ENCODE peak calls at places on chromosomes 13 and 19, in ten cellular contexts. N is HFF-Myc; B is Caco-2; J is CD8-positive, alpha-beta T cell; V is activated B cell treated with CpG ODN at 0.5 μM for 24 hours; T is astrocyte of the spinal cord; Q is BJ; R is testis; I is AG10803; Y is uterus. W is an unnamed sample.

GRCh38 chr19:35123573-35123972 is 8.0 kb downstream of the FXYD3 start:
- DNase-seq in N (no peak), B (no peak), J (no peak), V (no peak), T (no peak), Q (no peak), R (no peak), I (peak; percentile 73), Y (no peak), W (no peak)

GRCh38 chr13:86002921-86003488 is 203.8 kb upstream of the SLITRK6 start:
- DNase-seq in N (no peak), B (peak; percentile 41), J (no peak), V (no peak), T (no peak), Q (no peak), R (no peak), I (no peak), Y (no peak), W (no peak)

GRCh38 chr13:31172535-31172934 is 10.8 kb upstream of the HSPH1 start:
- DNase-seq in N (no peak), B (peak; percentile 67), J (no peak), V (no peak), T (peak; percentile 78), Q (no peak), R (no peak), I (peak; percentile 88), Y (no peak), W (no peak)

GRCh38 chr13:99086869-99087129 is 108.9 kb upstream of the DOCK9 start:
- DNase-seq in N (no peak), B (no peak), J (peak; percentile 41), V (no peak), T (no peak), Q (no peak), R (no peak), I (no peak), Y (no peak), W (no peak)

GRCh38 chr19:6250024-6250605 is 29.7 kb downstream of the MLLT1 start:
- DNase-seq in N (no peak), B (no peak), J (no peak), V (no peak), T (peak; percentile 77), Q (no peak), R (no peak), I (peak; percentile 65), Y (no peak), W (no peak)

GRCh38 chr13:52010890-52011689 is at the start of gene ATP7B:
- DNase-seq in N (no peak), B (peak; percentile 56), J (peak; percentile 3), V (no peak), T (peak; percentile 7), Q (no peak), R (peak; percentile 36), I (no peak), Y (peak; percentile 24), W (peak; percentile 57)

GRCh38 chr13:32905063-32905863 is 111.0 kb upstream of the KL start:
- DNase-seq in N (no peak), B (no peak), J (no peak), V (no peak), T (no peak), Q (no peak), R (no peak), I (peak; percentile 66), Y (no peak), W (peak; percentile 32)

GRCh38 chr13:51070005-51070649 is 40.9 kb downstream of the C13orf42 start:
- DNase-seq in N (peak; percentile 29), B (peak; percentile 86), J (peak; percentile 70), V (peak; percentile 68), T (peak; percentile 79), Q (no peak), R (peak; percentile 93), I (peak; percentile 70), Y (peak; percentile 87), W (peak; percentile 75)

GRCh38 chr19:58450836-58451357 is 525 bp upstream of the ZNF324B start:
- DNase-seq in N (no peak), B (no peak), J (no peak), V (no peak), T (no peak), Q (no peak), R (no peak), I (no peak), Y (no peak), W (no peak)

GRCh38 chr19:23957660-23958281 is 43.1 kb downstream of the ZNF726 start:
- DNase-seq in N (peak; percentile 56), B (no peak), J (no peak), V (no peak), T (peak; percentile 30), Q (peak; percentile 86), R (no peak), I (peak; percentile 55), Y (no peak), W (no peak)

GRCh38 chr13:26658491-26658890 is 101.0 kb downstream of the WASF3 start:
- DNase-seq in N (no peak), B (no peak), J (no peak), V (no peak), T (no peak), Q (no peak), R (no peak), I (no peak), Y (no peak), W (no peak)

GRCh38 chr19:2783781-2784145 is 690 bp upstream of the SGTA start:
- DNase-seq in N (no peak), B (no peak), J (no peak), V (no peak), T (no peak), Q (no peak), R (no peak), I (no peak), Y (no peak), W (no peak)

GRCh38 chr13:40439928-40440327 is 226.5 kb downstream of the FOXO1 start:
- DNase-seq in N (no peak), B (no peak), J (no peak), V (no peak), T (no peak), Q (no peak), R (peak; percentile 16), I (no peak), Y (peak; percentile 42), W (no peak)

GRCh38 chr19:11581740-11582139 is 4.3 kb upstream of the ACP5 start:
- DNase-seq in N (no peak), B (no peak), J (no peak), V (peak; percentile 72), T (no peak), Q (no peak), R (no peak), I (peak; percentile 13), Y (no peak), W (peak; percentile 76)

GRCh38 chr13:20550799-20551198 is 16.2 kb upstream of the IFT88 start:
- DNase-seq in N (no peak), B (no peak), J (no peak), V (no peak), T (peak; percentile 7), Q (no peak), R (no peak), I (peak; percentile 4), Y (no peak), W (no peak)

GRCh38 chr13:94632227-94632980 is 30.7 kb downstream of the GPR180 start:
- DNase-seq in N (no peak), B (no peak), J (no peak), V (no peak), T (no peak), Q (no peak), R (no peak), I (no peak), Y (no peak), W (no peak)

GRCh38 chr19:49213791-49214190 is 56.2 kb downstream of the TRPM4 start:
- DNase-seq in N (no peak), B (no peak), J (no peak), V (no peak), T (no peak), Q (no peak), R (peak; percentile 31), I (no peak), Y (no peak), W (no peak)

GRCh38 chr19:13906525-13906904 is 514 bp downstream of the CC2D1A start:
- DNase-seq in N (no peak), B (peak; percentile 59), J (peak; percentile 23), V (no peak), T (no peak), Q (no peak), R (peak; percentile 27), I (peak; percentile 9), Y (no peak), W (no peak)

GRCh38 chr19:35843676-35844481 is 8.4 kb downstream of the NPHS1 start:
- DNase-seq in N (no peak), B (peak; percentile 26), J (no peak), V (no peak), T (no peak), Q (no peak), R (peak; percentile 63), I (no peak), Y (no peak), W (no peak)

GRCh38 chr19:12872255-12872654 is 9.0 kb downstream of the DNASE2 start:
- DNase-seq in N (no peak), B (no peak), J (no peak), V (no peak), T (no peak), Q (no peak), R (no peak), I (no peak), Y (no peak), W (no peak)

GRCh38 chr13:74027161-74027779 is 106.9 kb downstream of the KLF12 start:
- DNase-seq in N (no peak), B (no peak), J (no peak), V (no peak), T (no peak), Q (no peak), R (no peak), I (no peak), Y (no peak), W (no peak)

GRCh38 chr19:48117515-48118330 is 7.1 kb upstream of the PLA2G4C start:
- DNase-seq in N (no peak), B (no peak), J (no peak), V (no peak), T (no peak), Q (no peak), R (no peak), I (no peak), Y (no peak), W (no peak)
- TF ChIP-seq CTCF in N (no peak), B (no peak), J (no peak), V (no peak), T (no peak), Q (no peak), R (no peak), I (no peak), Y (no peak), W (peak; percentile 20)

GRCh38 chr19:29119582-29119981 is 93.4 kb downstream of the UQCRFS1 start:
- DNase-seq in N (no peak), B (peak; percentile 11), J (no peak), V (no peak), T (no peak), Q (no peak), R (peak; percentile 34), I (no peak), Y (no peak), W (no peak)
- TF ChIP-seq CTCF in N (no peak), B (no peak), J (no peak), V (no peak), T (no peak), Q (peak; percentile 30), R (no peak), I (peak; percentile 38), Y (no peak), W (no peak)

GRCh38 chr13:109764474-109765292 is 21.7 kb downstream of the IRS2 start:
- DNase-seq in N (no peak), B (no peak), J (no peak), V (no peak), T (peak; percentile 38), Q (no peak), R (no peak), I (no peak), Y (no peak), W (no peak)
- TF ChIP-seq CTCF in N (peak; percentile 37), B (no peak), J (no peak), V (no peak), T (peak; percentile 35), Q (peak; percentile 14), R (no peak), I (peak; percentile 17), Y (no peak), W (no peak)

GRCh38 chr13:21670883-21671792 is at the start of gene FGF9:
- DNase-seq in N (no peak), B (peak; percentile 89), J (peak; percentile 70), V (peak; percentile 76), T (peak; percentile 74), Q (no peak), R (peak; percentile 88), I (peak; percentile 66), Y (peak; percentile 67), W (peak; percentile 90)
- TF ChIP-seq CTCF in N (no peak), B (no peak), J (no peak), V (no peak), T (no peak), Q (peak; percentile 4), R (no peak), I (no peak), Y (peak; percentile 14), W (no peak)